ENCODE peak calls at places on chromosomes 12 and 14, in four cellular contexts. One of them, this sample, is unnamed.
A peak's percentile ranks its signal among the peaks of the same experiment; 100 is the strongest.

GRCh38 chr12:43309845-43310405 is 242.1 kb downstream of the ADAMTS20 start:
- DNase-seq in K562: no peak
- DNase-seq in HepG2: no peak
- DNase-seq in H1: no peak
- DNase-seq in this sample: no peak

GRCh38 chr12:40573024-40573423 is 119.2 kb upstream of the CNTN1 start:
- DNase-seq in K562: no peak
- DNase-seq in HepG2: no peak
- DNase-seq in H1: no peak
- DNase-seq in this sample: no peak

GRCh38 chr12:71438670-71439361 is 782 bp upstream of the LGR5 start:
- DNase-seq in K562: no peak
- DNase-seq in HepG2: peak; percentile 98
- DNase-seq in H1: no peak
- DNase-seq in this sample: no peak

GRCh38 chr14:105267820-105268548 is 19.7 kb downstream of the BTBD6 start:
- DNase-seq in K562: no peak
- DNase-seq in HepG2: no peak
- DNase-seq in H1: no peak
- DNase-seq in this sample: no peak

GRCh38 chr12:74111688-74112360 is 425.8 kb upstream of the ATXN7L3B start:
- DNase-seq in K562: peak; percentile 67
- DNase-seq in HepG2: peak; percentile 13
- DNase-seq in H1: peak; percentile 66
- DNase-seq in this sample: no peak

GRCh38 chr12:68880660-68881325 is 52.2 kb downstream of the CPM start:
- DNase-seq in K562: no peak
- DNase-seq in HepG2: no peak
- DNase-seq in H1: no peak
- DNase-seq in this sample: no peak

GRCh38 chr12:44500423-44500822 is 375.7 kb downstream of the NELL2 start:
- DNase-seq in K562: no peak
- DNase-seq in HepG2: no peak
- DNase-seq in H1: no peak
- DNase-seq in this sample: no peak

GRCh38 chr14:77320238-77320935 is at the start of gene POMT2:
- DNase-seq in K562: peak; percentile 92
- DNase-seq in HepG2: peak; percentile 88
- DNase-seq in H1: peak; percentile 98
- DNase-seq in this sample: peak; percentile 93

GRCh38 chr12:124509676-124510300 is 57.6 kb downstream of the NCOR2 start:
- DNase-seq in K562: peak; percentile 83
- DNase-seq in HepG2: peak; percentile 86
- DNase-seq in H1: no peak
- DNase-seq in this sample: no peak

GRCh38 chr12:124509300-124509675 is 58.1 kb downstream of the NCOR2 start:
- DNase-seq in K562: no peak
- DNase-seq in HepG2: no peak
- DNase-seq in H1: no peak
- DNase-seq in this sample: no peak

GRCh38 chr12:124508323-124509096 is 58.9 kb downstream of the NCOR2 start:
- DNase-seq in K562: peak; percentile 58
- DNase-seq in HepG2: no peak
- DNase-seq in H1: no peak
- DNase-seq in this sample: no peak

GRCh38 chr12:124511259-124511985 is 56.0 kb downstream of the NCOR2 start:
- DNase-seq in K562: no peak
- DNase-seq in HepG2: no peak
- DNase-seq in H1: no peak
- DNase-seq in this sample: no peak

DNA sequence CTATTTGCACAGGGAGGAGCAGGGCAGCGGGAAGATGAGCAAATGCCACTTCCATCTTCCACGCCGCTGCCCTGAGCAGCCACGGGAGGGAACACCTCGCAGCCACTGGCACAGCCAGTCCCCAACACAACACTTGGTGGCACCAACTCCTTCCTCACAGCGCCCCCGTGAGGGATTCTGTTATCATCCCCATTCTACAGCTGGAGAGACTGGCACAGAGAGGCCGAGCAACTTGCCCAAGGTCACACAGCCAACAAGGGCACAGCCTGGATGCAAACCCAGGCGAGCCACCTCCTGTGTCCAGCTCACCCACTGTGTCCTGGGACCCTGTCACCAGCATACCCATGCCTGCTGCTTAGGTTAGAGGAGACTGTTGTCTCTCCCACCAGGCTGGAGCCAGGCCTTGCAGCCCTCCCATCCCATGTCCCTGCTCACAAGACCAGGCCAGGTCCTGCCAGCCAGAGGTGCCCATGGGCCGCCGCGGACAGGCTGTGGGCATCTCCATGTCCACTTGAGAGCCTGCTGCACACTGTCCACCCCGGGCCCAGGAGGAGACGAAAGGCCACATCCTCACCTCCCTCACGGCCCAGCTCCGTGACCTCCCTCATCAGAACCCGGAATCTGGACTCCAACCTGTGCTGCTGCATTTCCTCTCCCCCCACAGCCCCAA is 57.0 kb downstream of the NCOR2 start:
- DNase-seq in K562: peak; percentile 29
- DNase-seq in HepG2: peak; percentile 42
- DNase-seq in H1: no peak
- DNase-seq in this sample: no peak
- TF ChIP-seq CTCF in K562: peak; percentile 53
- TF ChIP-seq CTCF in HepG2: peak; percentile 72
- TF ChIP-seq CTCF in H1: no peak
- TF ChIP-seq CTCF in this sample: no peak

GRCh38 chr14:49766839-49767238 is 1.1 kb upstream of the KLHDC2 start:
- DNase-seq in K562: no peak
- DNase-seq in HepG2: no peak
- DNase-seq in H1: no peak
- DNase-seq in this sample: no peak
- TF ChIP-seq RNF2 in K562: no peak
- TF ChIP-seq RNF2 in HepG2: no peak
- TF ChIP-seq RNF2 in H1: no peak
- TF ChIP-seq RNF2 in this sample: no peak

GRCh38 chr14:103736546-103737431 is 21.2 kb downstream of the ZFYVE21 start:
- DNase-seq in K562: no peak
- DNase-seq in HepG2: no peak
- DNase-seq in H1: no peak
- DNase-seq in this sample: no peak
- TF ChIP-seq RAD21 in K562: no peak
- TF ChIP-seq RAD21 in HepG2: no peak
- TF ChIP-seq RAD21 in H1: no peak
- TF ChIP-seq RAD21 in this sample: no peak

DNA sequence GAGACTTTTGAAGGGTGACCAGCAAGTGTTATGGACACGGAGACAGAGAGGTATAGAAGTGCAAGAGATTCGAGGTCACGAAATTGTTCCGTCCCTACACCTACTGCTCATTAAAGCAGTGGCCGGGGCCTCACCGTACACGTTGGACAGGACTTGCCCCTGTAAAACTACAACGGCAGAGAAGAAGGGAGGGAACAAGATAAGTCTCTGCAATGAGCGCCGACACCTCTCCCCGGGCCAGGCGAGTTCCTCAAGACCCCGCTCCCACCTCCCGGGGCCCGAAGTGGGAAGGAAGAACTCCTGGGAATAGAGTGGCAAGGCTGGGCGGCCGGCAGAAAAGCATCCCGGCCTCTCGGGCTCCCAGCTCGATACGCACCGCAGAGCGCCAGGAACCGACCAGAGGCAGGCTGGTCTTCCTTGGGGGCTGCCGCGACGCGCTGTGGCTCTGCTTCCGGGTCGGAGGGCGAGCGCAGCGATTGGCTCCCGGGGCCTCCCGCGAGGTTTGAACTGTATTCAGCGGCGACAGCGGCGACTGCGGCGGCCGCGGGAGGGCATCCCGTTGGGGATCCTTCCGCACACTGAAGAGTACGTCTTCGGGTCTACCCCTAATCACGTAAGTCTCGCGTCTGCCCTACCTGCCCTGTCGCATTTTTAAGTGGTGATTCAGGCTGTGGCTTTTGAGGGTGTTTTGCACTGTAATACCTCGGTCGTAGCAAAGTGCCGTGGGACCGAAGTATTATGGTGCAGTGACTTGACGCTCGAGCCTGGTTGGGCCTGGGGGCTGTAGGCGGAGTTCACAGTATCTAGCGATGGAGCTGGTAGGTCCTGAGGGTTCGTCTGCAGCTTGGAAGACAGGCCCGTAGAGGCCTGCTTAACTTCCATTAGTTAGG is at the start of the genes NUP37 and PARPBP:
- DNase-seq in K562: peak; percentile 95
- DNase-seq in HepG2: peak; percentile 84
- DNase-seq in H1: peak; percentile 92
- DNase-seq in this sample: peak; percentile 84
- TF ChIP-seq CTCF in K562: peak; percentile 8
- TF ChIP-seq CTCF in HepG2: peak; percentile 41
- TF ChIP-seq CTCF in H1: no peak
- TF ChIP-seq CTCF in this sample: no peak

GRCh38 chr12:109919466-109919865 is 19.4 kb downstream of the TCHP start:
- DNase-seq in K562: no peak
- DNase-seq in HepG2: no peak
- DNase-seq in H1: no peak
- DNase-seq in this sample: no peak

GRCh38 chr12:109912790-109913189 is 12.7 kb downstream of the TCHP start:
- DNase-seq in K562: no peak
- DNase-seq in HepG2: no peak
- DNase-seq in H1: no peak
- DNase-seq in this sample: no peak

GRCh38 chr12:109914461-109914860 is 14.4 kb downstream of the TCHP start:
- DNase-seq in K562: no peak
- DNase-seq in HepG2: no peak
- DNase-seq in H1: no peak
- DNase-seq in this sample: no peak

GRCh38 chr12:109916045-109916444 is 16.0 kb downstream of the TCHP start:
- DNase-seq in K562: no peak
- DNase-seq in HepG2: no peak
- DNase-seq in H1: no peak
- DNase-seq in this sample: no peak

DNA sequence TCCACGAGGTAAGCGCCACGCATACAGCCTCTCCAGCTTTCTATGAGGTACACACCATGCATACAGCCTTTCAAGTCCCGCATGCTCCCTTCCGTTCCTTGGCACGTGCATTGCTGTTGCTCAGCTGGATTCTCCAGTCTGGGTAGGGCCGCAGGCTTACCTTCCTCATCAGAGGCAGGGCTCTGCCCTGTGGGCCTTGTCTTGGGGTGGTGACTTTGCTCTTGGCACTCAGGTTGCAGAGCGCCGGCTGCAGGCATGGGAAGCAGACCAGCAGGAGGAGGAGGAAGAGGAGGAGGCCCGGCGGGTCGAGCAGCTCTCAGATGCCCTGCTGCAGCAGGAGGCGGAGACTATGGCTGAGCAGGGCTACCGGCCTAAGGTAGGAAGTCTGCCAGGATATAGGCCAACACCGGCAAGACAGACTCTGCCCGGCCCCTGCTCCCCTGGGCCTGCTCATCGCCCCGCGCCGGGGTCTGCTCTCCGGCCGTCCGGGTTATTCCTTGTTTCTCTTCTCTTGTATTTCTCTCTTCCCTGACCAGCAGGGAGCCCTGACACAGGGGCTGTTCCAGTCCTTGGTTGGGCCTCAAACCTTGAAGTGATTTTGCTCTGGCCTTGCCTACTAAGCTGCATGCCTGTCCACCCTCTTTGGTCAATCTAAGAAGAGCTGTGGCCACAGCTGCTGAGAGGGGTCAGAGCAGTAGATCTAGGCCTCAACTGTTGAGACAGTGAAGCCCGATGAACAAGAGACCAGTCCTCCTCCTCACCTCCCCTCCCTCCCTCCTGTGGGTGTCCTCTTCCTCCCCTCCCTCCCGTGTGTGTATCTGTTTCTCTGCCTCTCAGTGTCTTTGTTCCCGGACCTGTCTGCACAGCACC is 15.3 kb downstream of the TCHP start:
- DNase-seq in K562: no peak
- DNase-seq in HepG2: no peak
- DNase-seq in H1: no peak
- DNase-seq in this sample: no peak
- TF ChIP-seq RNF2 in K562: no peak
- TF ChIP-seq RNF2 in HepG2: no peak
- TF ChIP-seq RNF2 in H1: no peak
- TF ChIP-seq RNF2 in this sample: no peak

GRCh38 chr12:4353785-4354208 is 25.7 kb downstream of the FGF23 start:
- DNase-seq in K562: peak; percentile 26
- DNase-seq in HepG2: no peak
- DNase-seq in H1: no peak
- DNase-seq in this sample: peak; percentile 19
- TF ChIP-seq RAD21 in K562: peak; percentile 56
- TF ChIP-seq RAD21 in HepG2: no peak
- TF ChIP-seq RAD21 in H1: peak; percentile 60
- TF ChIP-seq RAD21 in this sample: peak; percentile 26

GRCh38 chr14:81211844-81212243 is 8.9 kb downstream of the GTF2A1 start:
- DNase-seq in K562: no peak
- DNase-seq in HepG2: peak; percentile 35
- DNase-seq in H1: no peak
- DNase-seq in this sample: no peak
- TF ChIP-seq CTCF in K562: peak; percentile 10
- TF ChIP-seq CTCF in HepG2: peak; percentile 48
- TF ChIP-seq CTCF in H1: no peak
- TF ChIP-seq CTCF in this sample: peak; percentile 40

DNA sequence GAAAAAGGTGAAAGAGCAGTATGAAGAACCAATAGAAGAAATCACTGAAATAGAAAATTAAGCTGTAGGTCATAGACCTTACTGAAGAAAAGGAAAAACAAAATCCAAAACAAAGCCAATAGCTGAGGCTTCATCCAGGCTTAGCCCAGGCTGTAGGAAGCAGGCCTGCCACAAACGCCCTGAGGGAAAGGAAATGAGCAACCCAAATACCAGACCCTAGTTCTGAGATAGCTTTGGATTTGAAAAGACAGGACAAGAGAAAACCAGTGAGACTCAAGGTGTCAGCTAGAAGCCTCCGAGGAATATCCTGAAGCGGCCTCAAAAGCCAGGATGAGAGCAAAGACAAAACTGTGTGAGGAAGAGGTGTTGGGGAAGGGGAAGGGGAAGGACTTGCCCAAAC is 79.2 kb downstream of the FERMT2 start:
- DNase-seq in K562: no peak
- DNase-seq in HepG2: no peak
- DNase-seq in H1: no peak
- DNase-seq in this sample: no peak
- TF ChIP-seq RNF2 in K562: no peak
- TF ChIP-seq RNF2 in HepG2: no peak
- TF ChIP-seq RNF2 in H1: no peak
- TF ChIP-seq RNF2 in this sample: no peak